ENCODE peak calls at places on chromosomes 4 and X, in six cellular contexts. Q, O, L, M, H and I are unnamed samples.

GRCh38 chr4:54318904-54319303 is 89.8 kb downstream of the PDGFRA start:
- DNase-seq in L (no peak), M (peak; percentile 59), H (no peak), Q (peak; percentile 12), O (no peak), I (peak; percentile 27)

GRCh38 chrX:13940646-13941045 is 89.0 kb downstream of the GEMIN8 start:
- DNase-seq in M (no peak), H (no peak), Q (no peak), L (no peak), O (no peak), I (no peak)

GRCh38 chrX:68571292-68572256 is 72.7 kb downstream of the YIPF6 start:
- DNase-seq in M (no peak), L (no peak), O (no peak), Q (peak; percentile 4), H (no peak), I (no peak)

GRCh38 chr4:169142390-169142789 is 128.4 kb downstream of the SH3RF1 start:
- DNase-seq in H (no peak), L (no peak), Q (no peak), M (no peak), O (no peak), I (no peak)

GRCh38 chrX:143580266-143580665 is 55.6 kb downstream of the SLITRK4 start:
- DNase-seq in H (no peak), Q (no peak), L (no peak), O (no peak), M (no peak), I (no peak)

GRCh38 chr4:55768291-55768690 is 51.3 kb upstream of the EXOC1L start:
- DNase-seq in M (no peak), H (no peak), Q (no peak), L (no peak), O (no peak), I (no peak)

GRCh38 chrX:72634321-72634720 is 61.7 kb upstream of the HDAC8 start:
- DNase-seq in Q (no peak), L (no peak), H (no peak), O (no peak), M (no peak), I (no peak)

GRCh38 chr4:103482893-103483292 is 236.9 kb downstream of the TACR3 start:
- DNase-seq in Q (no peak), L (no peak), O (no peak), M (no peak), H (no peak), I (no peak)

GRCh38 chr4:38782452-38783108 is at the start of gene TLR10:
- DNase-seq in M (peak; percentile 71), Q (no peak), O (no peak), H (peak; percentile 71), L (peak; percentile 37), I (peak; percentile 40)

GRCh38 chrX:153687121-153688039 is at the start of gene SLC6A8:
- DNase-seq in Q (peak; percentile 46), M (no peak), O (peak; percentile 80), H (peak; percentile 43), L (peak; percentile 24), I (peak; percentile 58)

GRCh38 chr4:105613326-105613725 is 60.9 kb downstream of the ARHGEF38 start:
- DNase-seq in L (peak; percentile 90), Q (no peak), O (no peak), M (no peak), H (peak; percentile 79), I (peak; percentile 2)

GRCh38 chrX:119990409-119990994 is 47.0 kb upstream of the NKAP start:
- DNase-seq in H (no peak), Q (no peak), M (no peak), L (no peak), O (no peak), I (no peak)

GRCh38 chr4:149264093-149264733 is 551.4 kb downstream of the IQCM start:
- DNase-seq in O (no peak), H (peak; percentile 47), Q (peak; percentile 5), L (peak; percentile 5), M (no peak), I (no peak)

GRCh38 chr4:73311428-73311827 is 52.8 kb upstream of the ANKRD17 start:
- DNase-seq in O (no peak), M (no peak), H (no peak), L (peak; percentile 2), Q (no peak), I (peak; percentile 7)

GRCh38 chr4:1204828-1205591 is 32.6 kb upstream of the SPON2 start:
- DNase-seq in M (no peak), H (no peak), Q (no peak), O (peak; percentile 28), L (no peak), I (no peak)

GRCh38 chr4:54085284-54085683 is 14.7 kb upstream of the GSX2 start:
- DNase-seq in M (no peak), L (no peak), Q (no peak), H (peak; percentile 22), O (peak; percentile 60), I (no peak)

GRCh38 chr4:88817740-88818139 is 120.1 kb upstream of the NAP1L5 start:
- DNase-seq in M (no peak), Q (no peak), O (no peak), L (no peak), H (no peak), I (no peak)